ENCODE peak calls at places on chromosomes 16 and 17, in nine cellular contexts. Z is GM06990; Y is NCI-H2171 treated with DMSO at 0.1 percent for 48 hours; G is lower leg skin; S is ovary; D is Kasumi-1; L is colonic mucosa; I is EH; E is stimulated activated naive CD8-positive, alpha-beta T cell treated with anti-CD3 and anti-CD28 coated beads, Interleukin-15, Interleukin-2, amounts not matched to agents 100 U/mL and 50 U/mL, for 24 hours. H is an unnamed sample.

GRCh38 chr16:57023541-57024249 is 34.3 kb downstream of the NLRC5 start:
- DNase-seq in D (no peak), G (no peak), I (no peak), Z (no peak), E (peak), Y (no peak), L (no peak), S (no peak), H (no peak)

GRCh38 chr16:29811896-29812665 is at the start of gene PRRT2:
- DNase-seq in L (peak), S (peak), Z (peak), Y (peak), E (peak), I (peak), D (peak), G (no peak), H (peak)

GRCh38 chr17:45016823-45017222 is 34.6 kb downstream of the DCAKD start:
- DNase-seq in I (peak), S (no peak), G (no peak), Y (no peak), E (no peak), Z (no peak), D (peak), L (no peak), H (no peak)

GRCh38 chr16:12612598-12613101 is 191.0 kb downstream of the CPPED1 start:
- DNase-seq in G (no peak), I (no peak), S (no peak), L (no peak), Y (no peak), D (no peak), Z (no peak), E (peak), H (no peak)

GRCh38 chr16:88665148-88665547 is 2.3 kb upstream of the MVD start:
- DNase-seq in D (no peak), S (no peak), L (no peak), Z (no peak), G (no peak), I (no peak), E (no peak), Y (no peak), H (no peak)

GRCh38 chr16:78386925-78387324 is 287.5 kb downstream of the WWOX start:
- DNase-seq in I (no peak), D (no peak), E (no peak), G (no peak), Z (no peak), S (no peak), L (no peak), Y (no peak), H (no peak)

GRCh38 chr17:82438401-82439193 is 12.0 kb downstream of the CYBC1 start:
- DNase-seq in I (no peak), S (no peak), L (no peak), D (no peak), Z (no peak), E (no peak), Y (no peak), G (no peak), H (peak)

GRCh38 chr17:69213059-69213813 is 15.4 kb downstream of the ABCA10 start:
- DNase-seq in S (no peak), Y (no peak), L (no peak), I (peak), D (no peak), G (no peak), Z (no peak), E (no peak), H (no peak)

GRCh38 chr17:79892457-79893236 is 53.4 kb upstream of the CBX4 start:
- DNase-seq in E (no peak), G (peak), L (peak), Y (peak), I (no peak), Z (no peak), S (no peak), D (no peak), H (no peak)

GRCh38 chr16:80014241-80014939 is 413.9 kb upstream of the MAF start:
- DNase-seq in I (peak), G (no peak), L (no peak), Y (no peak), D (no peak), Z (no peak), E (no peak), S (no peak), H (no peak)

GRCh38 chr16:6349725-6350124 is 982.9 kb upstream of the RBFOX1 start:
- DNase-seq in G (no peak), E (no peak), D (no peak), L (no peak), Y (no peak), Z (no peak), S (no peak), I (no peak), H (no peak)

GRCh38 chr16:68286153-68287074 is 22.1 kb downstream of the SLC7A6 start:
- DNase-seq in Y (no peak), I (no peak), S (no peak), E (no peak), G (no peak), D (peak), L (no peak), Z (no peak), H (no peak)

GRCh38 chr17:80795090-80795609 is 196.5 kb upstream of the CHMP6 start:
- DNase-seq in Y (no peak), D (no peak), Z (no peak), E (no peak), G (no peak), L (no peak), I (no peak), S (no peak), H (no peak)

GRCh38 chr16:66493490-66494401 is 56.2 kb downstream of the TK2 start:
- DNase-seq in S (no peak), G (no peak), D (no peak), Y (no peak), L (no peak), E (no peak), I (no peak), Z (no peak), H (peak)

GRCh38 chr17:82598256-82599011 is 49.8 kb downstream of the WDR45B start:
- DNase-seq in Z (no peak), E (no peak), I (peak), D (peak), Y (no peak), G (no peak), L (no peak), S (no peak), H (no peak)

GRCh38 chr16:26457061-26457460 is 609.7 kb upstream of the C16orf82 start:
- DNase-seq in S (no peak), Z (no peak), D (no peak), I (no peak), L (no peak), E (no peak), G (no peak), Y (no peak), H (no peak)

GRCh38 chr16:25256821-25257503 is 683 bp downstream of the ZKSCAN2 start:
- DNase-seq in I (peak), E (peak), G (peak), Z (no peak), D (peak), Y (peak), L (peak), S (peak), H (peak)

GRCh38 chr17:63550816-63551639 is 751 bp downstream of the DCAF7 start:
- DNase-seq in Y (peak), Z (no peak), L (peak), D (peak), E (peak), S (no peak), G (no peak), I (peak), H (no peak)

GRCh38 chr17:33242725-33243124 is 50.4 kb downstream of the ASIC2 start:
- DNase-seq in G (no peak), I (no peak), Y (no peak), S (no peak), D (no peak), Z (no peak), L (no peak), E (no peak), H (no peak)

GRCh38 chr16:58306327-58306726 is 11.5 kb upstream of the PRSS54 start:
- DNase-seq in Z (no peak), G (no peak), Y (peak), L (peak), D (peak), I (peak), E (peak), S (no peak), H (no peak)

GRCh38 chr17:55453836-55454557 is 32.4 kb upstream of the MMD start:
- DNase-seq in E (no peak), G (no peak), Z (no peak), Y (no peak), L (no peak), D (no peak), I (no peak), S (no peak), H (no peak)

GRCh38 chr16:58815188-58815888 is 81.2 kb upstream of the GOT2 start:
- DNase-seq in Y (no peak), E (no peak), D (no peak), Z (no peak), I (peak), G (no peak), S (no peak), L (no peak), H (no peak)

GRCh38 chr16:30142672-30143346 is 19.8 kb upstream of the MAPK3 start:
- DNase-seq in Z (no peak), D (peak), S (no peak), G (no peak), E (no peak), Y (no peak), L (no peak), I (no peak), H (no peak)

GRCh38 chr17:45895304-45895968 is 1.1 kb downstream of the MAPT start:
- DNase-seq in I (no peak), Y (peak), G (no peak), D (no peak), E (peak), S (no peak), Z (peak), L (no peak), H (no peak)

GRCh38 chr17:17765921-17766320 is 70.9 kb downstream of the SREBF1 start:
- DNase-seq in E (no peak), G (no peak), D (no peak), Y (no peak), S (no peak), I (no peak), Z (no peak), L (no peak), H (no peak)

GRCh38 chr17:4407851-4408250 is 25.9 kb upstream of the SPNS3 start:
- DNase-seq in D (no peak), E (no peak), I (peak), L (peak), Y (peak), Z (no peak), G (peak), S (no peak), H (no peak)

GRCh38 chr16:49093939-49094338 is 187.7 kb downstream of the CBLN1 start:
- DNase-seq in Z (no peak), S (no peak), Y (no peak), L (no peak), I (no peak), E (no peak), G (no peak), D (no peak), H (no peak)

GRCh38 chr16:22296225-22297113 is 740 bp upstream of the POLR3E start:
- DNase-seq in G (no peak), Z (no peak), Y (no peak), D (no peak), S (no peak), I (no peak), L (no peak), E (no peak), H (no peak)

GRCh38 chr17:45231481-45232116 is 9.9 kb downstream of the FMNL1 start:
- DNase-seq in S (no peak), G (no peak), L (no peak), I (no peak), D (no peak), E (peak), Z (no peak), Y (peak), H (no peak)

GRCh38 chr16:89710709-89711564 is 9.4 kb upstream of the SPATA2L start:
- DNase-seq in G (no peak), I (no peak), D (no peak), E (no peak), Y (no peak), S (peak), L (no peak), Z (no peak), H (no peak)

GRCh38 chr17:151886-152859 is 14.8 kb downstream of the SCGB1C2 start:
- DNase-seq in Z (no peak), E (no peak), Y (no peak), L (no peak), G (no peak), I (peak), S (peak), D (no peak), H (peak)

GRCh38 chr16:68257906-68258800 is 6.2 kb upstream of the SLC7A6 start:
- DNase-seq in Y (no peak), L (peak), S (no peak), Z (peak), E (no peak), D (no peak), G (no peak), I (peak), H (peak)

GRCh38 chr16:74740795-74741304 is 33.8 kb downstream of the FA2H start:
- DNase-seq in I (peak), E (no peak), S (no peak), Z (no peak), G (peak), Y (no peak), D (no peak), L (peak), H (no peak)

GRCh38 chr16:23394141-23394540 is 58.8 kb downstream of the COG7 start:
- DNase-seq in L (no peak), G (no peak), I (no peak), E (no peak), Z (no peak), D (no peak), Y (no peak), S (no peak), H (no peak)

H was measured in ascending aorta.